ENCODE peak calls at places on chromosomes 11 and 22, in four cellular contexts. T is iPS DF 19.7, E is KG1, M is fibroblast of mammary gland. G is an unnamed sample.

GRCh38 chr11:101127699-101128570 is 1.7 kb downstream of the PGR start:
- DNase-seq in T (no peak), E (no peak), M (no peak), G (no peak)

GRCh38 chr11:76550781-76551180 is 106.0 kb downstream of the EMSY start:
- DNase-seq in T (no peak), E (no peak), M (no peak), G (no peak)

GRCh38 chr11:27718853-27719574 is 18.8 kb upstream of the BDNF start:
- DNase-seq in T (no peak), E (no peak), M (no peak), G (no peak)

GRCh38 chr22:25013634-25014033 is 61.1 kb downstream of the KIAA1671 start:
- DNase-seq in T (no peak), E (no peak), M (no peak), G (no peak)

GRCh38 chr11:44110231-44110679 is 14.8 kb downstream of the EXT2 start:
- DNase-seq in T (no peak), E (peak; percentile 40), M (peak; percentile 55), G (no peak)

GRCh38 chr11:129590753-129591475 is 215.3 kb downstream of the BARX2 start:
- DNase-seq in T (no peak), E (no peak), M (no peak), G (no peak)

GRCh38 chr11:94493146-94493442 is 550 bp downstream of the MRE11 start:
- DNase-seq in T (no peak), E (peak; percentile 55), M (no peak), G (no peak)

GRCh38 chr11:117815262-117815803 is 9.2 kb downstream of the FXYD2 start:
- DNase-seq in T (no peak), E (peak; percentile 88), M (no peak), G (no peak)

GRCh38 chr22:46471901-46472721 is 65.3 kb downstream of the CELSR1 start:
- DNase-seq in T (no peak), E (no peak), M (no peak), G (no peak)

GRCh38 chr11:44997566-44997965 is 46.9 kb upstream of the TP53I11 start:
- DNase-seq in T (no peak), E (no peak), M (no peak), G (no peak)

GRCh38 chr11:18761144-18761543 is 30.5 kb downstream of the PTPN5 start:
- DNase-seq in T (no peak), E (no peak), M (no peak), G (no peak)

GRCh38 chr11:131533164-131533563 is 162.7 kb downstream of the NTM start:
- DNase-seq in T (no peak), E (no peak), M (no peak), G (no peak)

GRCh38 chr11:116517077-116517476 is 255.7 kb downstream of the BUD13 start:
- DNase-seq in T (no peak), E (no peak), M (no peak), G (no peak)

GRCh38 chr11:78685156-78685555 is 110.5 kb upstream of the NARS2 start:
- DNase-seq in T (no peak), E (no peak), M (no peak), G (no peak)

GRCh38 chr11:34002420-34002819 is 49.1 kb upstream of the CAPRIN1 start:
- DNase-seq in T (no peak), E (no peak), M (no peak), G (no peak)

GRCh38 chr11:126337121-126337471 is 18.4 kb upstream of the ST3GAL4 start:
- DNase-seq in T (no peak), E (no peak), M (no peak), G (no peak)

GRCh38 chr11:100469835-100470234 is 217.3 kb upstream of the ARHGAP42 start:
- DNase-seq in T (no peak), E (no peak), M (no peak), G (no peak)

GRCh38 chr11:12224537-12224893 is 114.1 kb downstream of the MICAL2 start:
- DNase-seq in T (no peak), E (peak; percentile 78), M (peak; percentile 48), G (peak; percentile 94)

GRCh38 chr11:13717331-13717730 is 48.9 kb downstream of the FAR1 start:
- DNase-seq in T (no peak), E (no peak), M (peak; percentile 52), G (no peak)

GRCh38 chr11:69663326-69663725 is 11.8 kb downstream of the LTO1 start:
- DNase-seq in T (no peak), E (no peak), M (no peak), G (no peak)

GRCh38 chr22:19036523-19037273 is 85.5 kb downstream of the DGCR2 start:
- DNase-seq in T (peak; percentile 23), E (no peak), M (peak; percentile 12), G (no peak)

GRCh38 chr11:44177905-44178304 is 82.4 kb downstream of the EXT2 start:
- DNase-seq in T (no peak), E (no peak), M (no peak), G (no peak)

GRCh38 chr11:403761-404431 is 9.9 kb downstream of the PKP3 start:
- DNase-seq in T (no peak), E (no peak), M (no peak), G (no peak)

GRCh38 chr22:28186641-28187040 is 267.6 kb upstream of the PITPNB start:
- DNase-seq in T (no peak), E (no peak), M (no peak), G (no peak)

GRCh38 chr11:120324932-120325810 is at the start of gene TLCD5:
- DNase-seq in T (peak; percentile 64), E (no peak), M (peak; percentile 58), G (no peak)

GRCh38 chr11:86722748-86723147 is 50.3 kb upstream of the ME3 start:
- DNase-seq in T (no peak), E (no peak), M (no peak), G (no peak)

GRCh38 chr11:44622721-44623258 is 57.3 kb downstream of the CD82 start:
- DNase-seq in T (no peak), E (no peak), M (no peak), G (no peak)

GRCh38 chr11:92129811-92130210 is 94.8 kb upstream of the FAT3 start:
- DNase-seq in T (no peak), E (no peak), M (no peak), G (no peak)

GRCh38 chr11:132898021-132898420 is 634.3 kb downstream of the OPCML start:
- DNase-seq in T (no peak), E (no peak), M (no peak), G (no peak)

GRCh38 chr22:25228822-25229221 is 9.4 kb downstream of the CRYBB2 start:
- DNase-seq in T (no peak), E (no peak), M (no peak), G (no peak)

GRCh38 chr11:124717421-124717785 is 22.3 kb upstream of the NRGN start:
- DNase-seq in T (no peak), E (no peak), M (peak; percentile 25), G (no peak)

GRCh38 chr11:130178992-130179391 is 19.4 kb downstream of the ST14 start:
- DNase-seq in T (no peak), E (no peak), M (no peak), G (no peak)

GRCh38 chr11:50187220-50187619 is 154.5 kb downstream of the OR4C45 start:
- DNase-seq in T (no peak), E (no peak), M (peak; percentile 1), G (no peak)

GRCh38 chr11:1827095-1827797 is 7.5 kb upstream of the SYT8 start:
- DNase-seq in T (no peak), E (no peak), M (peak; percentile 28), G (peak; percentile 50)

GRCh38 chr22:23285734-23286133 is 105.4 kb downstream of the BCR start:
- DNase-seq in T (no peak), E (no peak), M (no peak), G (no peak)